ENCODE peak calls at places on chromosomes 12 and 14, in eight cellular contexts. Q is effector memory CD4-positive, alpha-beta T cell; A is activated naive CD4-positive, alpha-beta T cell; E is SK-MEL-5; P is endothelial cell of umbilical vein; U is iris pigment epithelial cell; I is NCI-H1092 treated with DMSO at 0.1 percent for 48 hours; N is transverse colon. V is an unnamed sample.

GRCh38 chr12:38158428-38159091 is 158.0 kb upstream of the ALG10B start:
- DNase-seq in Q (no peak), A (no peak), E (no peak), P (no peak), U (no peak), I (no peak), N (no peak), V (no peak)

GRCh38 chr14:62081012-62081612 is 318.9 kb downstream of the SNAPC1 start:
- DNase-seq in Q (no peak), A (no peak), E (no peak), P (no peak), U (no peak), I (no peak), N (peak; percentile 30), V (no peak)

GRCh38 chr12:32595251-32595650 is 83.8 kb upstream of the DNM1L start:
- DNase-seq in Q (no peak), A (no peak), E (no peak), P (no peak), U (peak; percentile 84), I (no peak), N (no peak), V (no peak)

GRCh38 chr12:93883436-93884154 is 206.4 kb downstream of the CRADD start:
- DNase-seq in Q (no peak), A (no peak), E (no peak), P (no peak), U (peak; percentile 90), I (no peak), N (no peak), V (no peak)

GRCh38 chr14:75548544-75548943 is 26.3 kb downstream of the BATF start:
- DNase-seq in Q (no peak), A (no peak), E (no peak), P (no peak), U (peak; percentile 76), I (no peak), N (peak; percentile 51), V (no peak)

GRCh38 chr12:15074351-15074750 is 101.5 kb downstream of the PDE6H start:
- DNase-seq in Q (no peak), A (no peak), E (no peak), P (no peak), U (peak; percentile 12), I (no peak), N (no peak), V (no peak)

GRCh38 chr12:116539905-116540482 is 19.2 kb upstream of the MAP1LC3B2 start:
- DNase-seq in Q (no peak), A (no peak), E (no peak), P (peak; percentile 14), U (peak; percentile 72), I (peak; percentile 27), N (peak; percentile 38), V (peak; percentile 62)

GRCh38 chr12:121279507-121279915 is 17.0 kb downstream of the CAMKK2 start:
- DNase-seq in Q (no peak), A (no peak), E (no peak), P (peak; percentile 61), U (no peak), I (no peak), N (peak; percentile 23), V (no peak)

GRCh38 chr12:124496584-124496983 is 70.8 kb downstream of the NCOR2 start:
- DNase-seq in Q (no peak), A (no peak), E (peak; percentile 38), P (no peak), U (peak; percentile 47), I (no peak), N (no peak), V (no peak)

GRCh38 chr12:118549506-118550109 is 173.3 kb downstream of the SUDS3 start:
- DNase-seq in Q (no peak), A (no peak), E (no peak), P (no peak), U (peak; percentile 13), I (no peak), N (no peak), V (no peak)

GRCh38 chr12:62543324-62543723 is 76.7 kb downstream of the MON2 start:
- DNase-seq in Q (no peak), A (no peak), E (no peak), P (no peak), U (no peak), I (no peak), N (no peak), V (no peak)

GRCh38 chr14:75339059-75339458 is 60.4 kb downstream of the FOS start:
- DNase-seq in Q (no peak), A (no peak), E (no peak), P (no peak), U (peak; percentile 65), I (no peak), N (no peak), V (no peak)

GRCh38 chr14:24708684-24709083 is 74.7 kb upstream of the GZMB start:
- DNase-seq in Q (no peak), A (no peak), E (no peak), P (no peak), U (no peak), I (no peak), N (no peak), V (no peak)

GRCh38 chr12:52216807-52217206 is 16.2 kb upstream of the KRT7 start:
- DNase-seq in Q (no peak), A (no peak), E (no peak), P (peak; percentile 35), U (no peak), I (no peak), N (no peak), V (no peak)

GRCh38 chr12:117875652-117876491 is 92.9 kb downstream of the KSR2 start:
- DNase-seq in Q (peak; percentile 44), A (no peak), E (no peak), P (peak; percentile 39), U (peak; percentile 37), I (peak; percentile 76), N (no peak), V (no peak)

GRCh38 chr12:52582971-52583456 is 9.4 kb upstream of the KRT74 start:
- DNase-seq in Q (peak; percentile 31), A (peak; percentile 21), E (peak; percentile 77), P (peak; percentile 53), U (peak; percentile 47), I (peak; percentile 51), N (peak; percentile 63), V (peak; percentile 84)

GRCh38 chr12:40001406-40001805 is 104.5 kb downstream of the SLC2A13 start:
- DNase-seq in Q (no peak), A (no peak), E (no peak), P (no peak), U (no peak), I (no peak), N (no peak), V (no peak)

GRCh38 chr14:97705976-97706375 is 908.8 kb downstream of the VRK1 start:
- DNase-seq in Q (no peak), A (no peak), E (no peak), P (no peak), U (no peak), I (no peak), N (no peak), V (no peak)

GRCh38 chr14:34872822-34873590 is 2.2 kb downstream of the BAZ1A start:
- DNase-seq in Q (peak; percentile 6), A (no peak), E (peak; percentile 11), P (no peak), U (peak; percentile 53), I (peak; percentile 30), N (peak; percentile 16), V (no peak)

GRCh38 chr12:104276192-104277131 is 27.1 kb upstream of the EID3 start:
- DNase-seq in Q (no peak), A (no peak), E (no peak), P (no peak), U (no peak), I (peak; percentile 78), N (no peak), V (peak; percentile 38)

GRCh38 chr12:532908-533565 is 73.3 kb downstream of the B4GALNT3 start:
- DNase-seq in Q (no peak), A (no peak), E (no peak), P (no peak), U (peak; percentile 83), I (no peak), N (no peak), V (no peak)

GRCh38 chr12:131619106-131619642 is 91.7 kb upstream of the SFSWAP start:
- DNase-seq in Q (no peak), A (no peak), E (no peak), P (no peak), U (no peak), I (no peak), N (no peak), V (no peak)

GRCh38 chr14:104515811-104516780 is 63.5 kb upstream of the C14orf180 start:
- DNase-seq in Q (no peak), A (no peak), E (no peak), P (no peak), U (no peak), I (no peak), N (no peak), V (no peak)

GRCh38 chr14:88798161-88798560 is 5.4 kb upstream of the EML5 start:
- DNase-seq in Q (no peak), A (no peak), E (no peak), P (no peak), U (no peak), I (peak; percentile 55), N (no peak), V (peak; percentile 76)

GRCh38 chr12:42421844-42422779 is 96.1 kb downstream of the PPHLN1 start:
- DNase-seq in Q (no peak), A (no peak), E (no peak), P (peak; percentile 96), U (peak; percentile 89), I (no peak), N (no peak), V (no peak)

GRCh38 chr12:74227846-74228545 is 309.6 kb upstream of the ATXN7L3B start:
- DNase-seq in Q (no peak), A (no peak), E (no peak), P (no peak), U (peak; percentile 33), I (no peak), N (no peak), V (no peak)